ENCODE peak calls at places on chromosomes 4 and X, in ten cellular contexts. O is Panc1, Z is body of pancreas, W is ovary, X is lower lobe of right lung, Q is K562, I is GM23248, D is left lung, M is mammary epithelial cell, H is right lobe of liver. F is an unnamed sample. For H3K36me3, the result is how much of the 10 kb centered on the place peaks cover.

GRCh38 chr4:143482753-143483362 is 30.6 kb upstream of the SMARCA5 start:
- DNase-seq in M (peak), D (no peak), O (peak), H (no peak), Q (no peak), Z (peak), I (peak), X (no peak), W (no peak), F (no peak)

GRCh38 chrX:31057291-31057690 is 14.6 kb downstream of the FTHL17 start:
- DNase-seq in O (no peak), I (no peak), M (no peak), W (no peak), Z (no peak), H (no peak), Q (no peak), X (no peak), D (no peak), F (no peak)

GRCh38 chr4:76689079-76689817 is 208.7 kb downstream of the SOWAHB start:
- DNase-seq in M (peak), O (no peak), Q (no peak), X (peak), W (peak), I (peak), Z (peak), H (peak), D (peak), F (peak)

GRCh38 chrX:103376118-103376978 is at the start of gene BEX3:
- DNase-seq in Z (peak), H (peak), M (no peak), Q (no peak), O (no peak), W (peak), D (peak), X (peak), I (peak), F (no peak)

GRCh38 chrX:30659421-30659820 is 6.2 kb downstream of the GK start:
- DNase-seq in O (no peak), D (no peak), W (no peak), H (no peak), M (peak), I (peak), Z (no peak), Q (peak), X (no peak), F (no peak)

GRCh38 chr4:155667538-155668511 is 1.2 kb downstream of the GUCY1A1 start:
- DNase-seq in W (peak), D (peak), M (peak), Z (peak), Q (no peak), I (peak), H (peak), X (peak), O (no peak), F (no peak)

GRCh38 chr4:80911458-80911857 is 119.0 kb upstream of the BMP3 start:
- DNase-seq in O (no peak), Z (no peak), W (no peak), Q (no peak), I (no peak), H (no peak), D (no peak), M (no peak), X (no peak), F (no peak)

GRCh38 chrX:123256378-123256777 is 72.3 kb downstream of the GRIA3 start:
- DNase-seq in X (no peak), I (no peak), H (no peak), Z (no peak), Q (no peak), W (no peak), O (no peak), M (no peak), D (no peak), F (no peak)

GRCh38 chrX:55695227-55696018 is 22.1 kb upstream of the RRAGB start:
- DNase-seq in M (no peak), O (no peak), I (no peak), Q (no peak), H (no peak), Z (no peak), W (no peak), D (no peak), X (no peak), F (no peak)

GRCh38 chrX:109472939-109473713 is 8.8 kb downstream of the GUCY2F start:
- DNase-seq in Z (no peak), H (no peak), W (peak), I (peak), M (peak), D (no peak), X (no peak), O (no peak), Q (peak), F (no peak)

GRCh38 chr4:185797018-185797417 is 15.0 kb downstream of the SORBS2 start:
- DNase-seq in O (no peak), W (no peak), X (no peak), M (no peak), I (peak), Q (no peak), D (no peak), Z (no peak), H (no peak), F (no peak)

GRCh38 chrX:103818844-103819243 is 13.2 kb downstream of the RAB9B start:
- DNase-seq in M (no peak), D (no peak), H (no peak), Z (no peak), I (peak), W (no peak), X (no peak), O (no peak), Q (no peak), F (no peak)

GRCh38 chr4:125739760-125740159 is 425.0 kb downstream of the FAT4 start:
- DNase-seq in M (no peak), I (no peak), H (no peak), W (no peak), X (no peak), D (no peak), O (no peak), Z (no peak), Q (no peak), F (no peak)

GRCh38 chr4:128566688-128567087 is 242.8 kb upstream of the JADE1 start:
- DNase-seq in O (no peak), W (no peak), I (peak), D (no peak), X (no peak), H (no peak), Z (no peak), M (no peak), Q (no peak), F (no peak)

GRCh38 chrX:110418857-110419249 is 60.2 kb downstream of the RTL9 start:
- DNase-seq in Z (no peak), M (no peak), X (no peak), O (no peak), I (peak), H (no peak), Q (peak), D (no peak), W (no peak), F (no peak)

GRCh38 chrX:42524374-42524773 is 253.6 kb downstream of the PPP1R2C start:
- DNase-seq in W (no peak), O (no peak), D (no peak), M (peak), Z (no peak), X (no peak), Q (no peak), H (no peak), I (peak), F (no peak)

GRCh38 chrX:129705988-129706387 is 32.8 kb upstream of the XPNPEP2 start:
- DNase-seq in X (no peak), H (no peak), O (no peak), Q (no peak), I (no peak), D (no peak), M (no peak), Z (no peak), W (no peak), F (no peak)

GRCh38 chr4:113502476-113502875 is 259.1 kb downstream of the CAMK2D start:
- DNase-seq in Q (no peak), H (no peak), I (peak), Z (no peak), M (peak), W (no peak), O (no peak), X (no peak), D (no peak), F (no peak)

GRCh38 chr4:6746721-6747689 is 31.0 kb downstream of the BLOC1S4 start:
- DNase-seq in O (no peak), I (peak), W (no peak), M (no peak), Q (no peak), X (peak), H (peak), Z (peak), D (peak), F (no peak)

GRCh38 chrX:8711401-8711800 is 20.5 kb downstream of the ANOS1 start:
- DNase-seq in D (no peak), H (no peak), I (no peak), Z (no peak), O (no peak), X (no peak), M (no peak), W (no peak), Q (peak), F (no peak)

GRCh38 chrX:47199286-47199685 is 5.7 kb downstream of the UBA1 start:
- DNase-seq in O (no peak), X (no peak), I (no peak), M (no peak), H (no peak), Z (no peak), W (no peak), Q (no peak), D (no peak), F (no peak)

GRCh38 chr4:29948858-29949257 is 771.3 kb upstream of the PCDH7 start:
- DNase-seq in X (no peak), I (no peak), Z (no peak), O (no peak), M (no peak), H (no peak), D (no peak), W (no peak), Q (no peak), F (no peak)

GRCh38 chr4:145623831-145624230 is 4.6 kb downstream of the MMAA start:
- DNase-seq in D (no peak), M (peak), X (no peak), H (no peak), W (no peak), O (no peak), Z (no peak), Q (no peak), I (peak), F (no peak)

GRCh38 chrX:19579485-19579884 is 64.2 kb upstream of the MAP3K15 start:
- DNase-seq in Q (no peak), D (no peak), Z (no peak), X (no peak), W (no peak), M (peak), H (no peak), O (no peak), I (peak), F (no peak)

GRCh38 chrX:49915352-49916222 is 6.8 kb upstream of the CLCN5 start:
- DNase-seq in H (no peak), O (peak), X (no peak), Z (peak), D (no peak), Q (peak), W (no peak), I (peak), M (peak), F (no peak)

GRCh38 chrX:48470833-48471118 is 716 bp upstream of the SLC38A5 start:
- DNase-seq in H (peak), Q (no peak), W (no peak), D (no peak), O (no peak), M (no peak), X (no peak), I (no peak), Z (no peak), F (no peak)

GRCh38 chr4:102564399-102564921 is 63.3 kb downstream of the NFKB1 start:
- DNase-seq in W (no peak), M (peak), O (no peak), D (no peak), H (no peak), Q (no peak), Z (no peak), X (no peak), I (peak), F (no peak)

GRCh38 chrX:19909761-19910160 is 22.4 kb upstream of the SH3KBP1 start:
- DNase-seq in Z (no peak), I (no peak), Q (no peak), M (no peak), D (no peak), X (no peak), W (no peak), O (no peak), H (no peak), F (no peak)

GRCh38 chrX:43121637-43122036 is 343.7 kb upstream of the PPP1R2C start:
- DNase-seq in M (peak), I (no peak), W (no peak), X (no peak), H (no peak), D (no peak), Z (no peak), O (no peak), Q (no peak), F (no peak)

GRCh38 chrX:11304829-11305228 is 11.6 kb downstream of the AMELX start:
- DNase-seq in X (no peak), I (no peak), M (no peak), Z (no peak), D (no peak), O (no peak), W (no peak), Q (no peak), H (no peak), F (no peak)
- H3K36me3 ChIP-seq in X (under half), I (under half), M (under half), Z (under half), D (under half), O (under half), W (under half), Q (under half), H (under half), F (under half)

GRCh38 chrX:140712413-140713173 is 3.0 kb downstream of the LINC00632 start:
- DNase-seq in H (no peak), X (peak), I (peak), Q (no peak), M (no peak), D (peak), O (no peak), W (peak), Z (peak), F (no peak)
- H3K4me3 ChIP-seq in H (no peak), X (peak), I (peak), Q (no peak), M (no peak), D (no peak), O (peak), W (no peak), Z (no peak), F (no peak)

GRCh38 chr4:140046573-140046972 is 107.4 kb downstream of the MAML3 start:
- DNase-seq in H (no peak), M (no peak), Q (no peak), D (no peak), Z (no peak), W (no peak), X (no peak), I (no peak), O (no peak), F (no peak)
- H3K27ac ChIP-seq in H (no peak), M (no peak), Q (no peak), D (peak), Z (peak), W (no peak), X (no peak), I (no peak), O (peak), F (no peak)

GRCh38 chr4:184699941-184700340 is 34.0 kb downstream of the CENPU start:
- DNase-seq in X (no peak), Z (no peak), H (no peak), D (no peak), M (no peak), W (no peak), O (no peak), Q (no peak), I (peak), F (no peak)
- H3K36me3 ChIP-seq in X (under half), Z (under half), H (under half), D (under half), M (under half), W (under half), O (under half), Q (half or more), I (under half), F (half or more)

GRCh38 chr4:10115657-10116624 is 658 bp downstream of the WDR1 start:
- DNase-seq in M (peak), X (peak), Q (peak), I (peak), O (no peak), Z (peak), D (peak), W (peak), H (peak), F (no peak)
- H3K4me3 ChIP-seq in M (peak), X (peak), Q (peak), I (peak), O (peak), Z (peak), D (peak), W (peak), H (peak), F (peak)

DNA sequence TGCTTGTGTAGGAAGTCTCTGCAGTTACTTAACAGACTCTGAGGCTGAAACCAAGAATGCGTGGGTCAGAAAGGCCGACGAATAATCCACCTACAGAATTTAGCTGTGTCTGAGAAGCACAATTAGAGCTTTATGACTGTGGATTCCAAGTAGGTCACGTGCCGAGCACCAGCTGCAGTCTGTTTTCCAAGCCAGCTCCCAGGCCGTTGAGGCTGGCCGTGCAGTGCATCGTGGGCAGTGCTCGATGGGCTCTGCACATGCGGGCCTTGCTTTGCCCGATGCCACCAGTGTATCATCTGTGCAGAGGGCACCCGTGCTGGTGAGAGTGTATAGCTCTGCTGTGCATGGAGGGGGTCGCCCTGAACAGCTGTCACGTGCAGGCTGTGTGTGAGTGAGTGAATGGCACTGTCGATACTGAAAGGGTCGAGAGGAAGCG is 67.5 kb upstream of the CLDN34 start:
- DNase-seq in W (peak), H (no peak), Z (no peak), I (peak), O (no peak), Q (no peak), D (no peak), M (no peak), X (no peak), F (no peak)
- H3K27ac ChIP-seq in W (no peak), H (no peak), Z (no peak), I (peak), O (no peak), Q (no peak), D (no peak), M (no peak), X (no peak), F (no peak)

F was measured in RWPE2.